ENCODE peak calls at places on chromosomes 16 and 17, in five cellular contexts. N, J, O, S and U are unnamed samples.
A peak's percentile ranks its signal among the peaks of the same experiment; 100 is the strongest.

GRCh38 chr16:89364603-89365002 is 125.8 kb downstream of the ANKRD11 start:
- DNase-seq in N (no peak), J (no peak), O (no peak), S (peak; percentile 65), U (no peak)

GRCh38 chr17:7549401-7550055 is 670 bp downstream of the TNFSF12 start:
- DNase-seq in N (no peak), J (no peak), O (no peak), S (no peak), U (no peak)

GRCh38 chr16:90057738-90058173 is 19.4 kb downstream of the PRDM7 start:
- DNase-seq in N (no peak), J (no peak), O (no peak), S (no peak), U (no peak)

GRCh38 chr17:14143678-14144077 is 74.4 kb downstream of the COX10 start:
- DNase-seq in N (no peak), J (no peak), O (no peak), S (no peak), U (no peak)

GRCh38 chr16:54403580-54403979 is 117.0 kb upstream of the IRX3 start:
- DNase-seq in N (no peak), J (no peak), O (no peak), S (no peak), U (no peak)

GRCh38 chr17:41967141-41967920 is 736 bp downstream of the CNP start:
- DNase-seq in N (peak; percentile 48), J (no peak), O (no peak), S (no peak), U (no peak)

GRCh38 chr16:53529529-53529928 is 26.5 kb upstream of the AKTIP start:
- DNase-seq in N (no peak), J (no peak), O (no peak), S (no peak), U (no peak)

GRCh38 chr17:58680038-58680369 is 11.8 kb downstream of the TEX14 start:
- DNase-seq in N (no peak), J (no peak), O (no peak), S (no peak), U (no peak)

GRCh38 chr17:32656851-32657250 is 170.1 kb downstream of the CDK5R1 start:
- DNase-seq in N (no peak), J (no peak), O (no peak), S (no peak), U (no peak)

GRCh38 chr17:74555427-74555826 is 9.5 kb upstream of the CD300C start:
- DNase-seq in N (no peak), J (no peak), O (no peak), S (no peak), U (no peak)

GRCh38 chr17:48678141-48678971 is 44.0 kb downstream of the PRAC1 start:
- DNase-seq in N (peak; percentile 69), J (no peak), O (peak; percentile 66), S (peak; percentile 79), U (peak; percentile 76)

GRCh38 chr17:40035162-40035559 is 19.0 kb downstream of the MED24 start:
- DNase-seq in N (no peak), J (no peak), O (no peak), S (no peak), U (no peak)

GRCh38 chr17:38705803-38706624 is 941 bp downstream of the MLLT6 start:
- DNase-seq in N (peak; percentile 67), J (no peak), O (peak; percentile 87), S (peak; percentile 49), U (peak; percentile 57)

GRCh38 chr16:4465977-4466779 is 8.2 kb downstream of the NMRAL1 start:
- DNase-seq in N (no peak), J (no peak), O (no peak), S (no peak), U (no peak)

GRCh38 chr16:59591480-59591879 is 857.4 kb upstream of the GOT2 start:
- DNase-seq in N (no peak), J (no peak), O (no peak), S (no peak), U (peak; percentile 14)

GRCh38 chr17:660453-660852 is 54.2 kb downstream of the VPS53 start:
- DNase-seq in N (no peak), J (no peak), O (no peak), S (no peak), U (no peak)

GRCh38 chr16:56534847-56535383 is 15.1 kb upstream of the BBS2 start:
- DNase-seq in N (no peak), J (no peak), O (no peak), S (no peak), U (no peak)

GRCh38 chr17:8997994-8998628 is 23.2 kb upstream of the NTN1 start:
- DNase-seq in N (peak; percentile 44), J (no peak), O (peak; percentile 73), S (no peak), U (peak; percentile 59)

GRCh38 chr16:65704866-65705265 is 583.0 kb upstream of the CDH11 start:
- DNase-seq in N (no peak), J (no peak), O (no peak), S (no peak), U (no peak)

GRCh38 chr16:24689128-24689527 is 40.3 kb upstream of the TNRC6A start:
- DNase-seq in N (no peak), J (no peak), O (peak; percentile 41), S (no peak), U (peak; percentile 45)

GRCh38 chr17:81025756-81026155 is 9.2 kb upstream of the BAIAP2 start:
- DNase-seq in N (no peak), J (no peak), O (no peak), S (no peak), U (no peak)

GRCh38 chr17:8175795-8176196 is 384 bp downstream of the TMEM107 start:
- DNase-seq in N (no peak), J (no peak), O (peak; percentile 70), S (no peak), U (no peak)

GRCh38 chr16:34758835-34759234 is 1299.4 kb downstream of the TP53TG3F start:
- DNase-seq in N (no peak), J (no peak), O (no peak), S (no peak), U (no peak)
- H3K9me3 ChIP-seq in N (no peaks in the 10 kb centered on the region), J (peaks cover 92% of the 10 kb centered on the region), O (peaks cover 2% of the 10 kb centered on the region), S (no peaks in the 10 kb centered on the region), U (no peaks in the 10 kb centered on the region)

DNA sequence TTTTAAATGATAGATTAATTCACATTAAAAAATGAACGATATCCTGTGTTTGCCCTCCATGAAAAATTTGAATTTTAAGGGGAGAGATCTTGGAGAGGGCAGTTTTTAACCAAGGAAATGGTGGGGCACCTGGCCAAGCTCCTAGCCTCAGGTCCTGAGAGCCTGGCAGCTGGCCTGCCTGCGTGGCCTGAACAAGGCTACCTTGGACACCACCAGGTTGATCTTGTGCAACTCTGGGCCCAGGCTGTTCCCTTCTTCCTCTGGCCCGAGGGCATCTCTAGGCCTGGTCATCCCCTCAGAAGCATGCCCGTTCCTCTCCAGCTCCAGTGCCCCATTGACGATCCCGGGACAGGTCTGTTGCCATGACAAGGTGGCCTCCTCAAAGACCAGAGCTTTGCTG is 33.4 kb upstream of the LONP2 start:
- DNase-seq in N (no peak), J (no peak), O (peak; percentile 32), S (peak; percentile 8), U (no peak)
- H3K4me3 ChIP-seq in N (no peak overlapping the region), J (no peak overlapping the region), O (no peak overlapping the region), S (no peak overlapping the region), U (no peak overlapping the region)

DNA sequence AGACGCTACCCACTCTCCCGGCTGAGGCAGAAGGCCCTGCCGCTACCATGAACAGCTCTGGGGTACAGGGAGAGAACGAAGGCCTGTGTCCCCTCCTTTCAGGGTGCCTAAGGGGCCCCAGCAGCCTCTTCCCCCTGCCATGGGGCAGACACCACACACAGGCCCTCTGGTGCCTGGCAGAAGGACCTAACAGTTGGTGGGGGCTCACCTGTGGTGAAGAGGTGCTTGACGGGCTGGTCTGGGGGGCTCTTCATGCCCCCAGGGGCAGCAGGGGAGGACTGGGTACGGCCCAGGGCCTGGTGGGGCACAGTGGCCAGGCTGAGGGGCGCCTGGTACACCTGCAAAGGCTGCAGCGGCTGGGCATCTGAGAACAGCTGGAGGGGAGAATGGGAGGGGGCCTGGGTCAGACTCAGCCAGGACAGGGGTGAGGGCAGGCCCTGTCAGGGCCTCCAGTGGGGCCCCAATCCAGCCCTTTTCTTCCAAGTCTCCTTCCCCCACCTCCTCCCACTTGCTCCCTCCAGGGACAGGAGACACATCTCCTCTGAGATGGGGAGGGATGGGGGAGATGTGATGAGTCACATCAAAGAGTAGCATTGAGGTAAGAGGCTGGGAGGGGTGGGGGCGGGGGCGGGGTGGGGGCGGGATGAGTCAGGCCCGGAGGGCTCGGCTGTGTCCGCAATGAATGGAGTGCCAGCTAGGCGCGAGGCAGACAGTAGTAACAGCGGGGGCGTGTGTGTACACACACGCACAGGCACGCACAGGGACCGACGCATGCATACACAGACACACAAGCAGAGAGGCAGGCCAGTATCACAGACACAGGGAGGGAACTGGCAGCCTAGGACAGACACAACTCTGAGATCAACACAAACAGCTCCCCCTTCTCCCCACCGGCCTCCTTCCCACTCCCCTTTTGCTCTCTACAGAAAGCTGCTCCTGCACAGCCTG is 16.1 kb downstream of the G6PC3 start:
- DNase-seq in N (peak; percentile 57), J (no peak), O (no peak), S (no peak), U (peak; percentile 95)
- H3K36me3 ChIP-seq in N (peaks cover 86% of the 10 kb centered on the region), J (peaks cover 100% of the 10 kb centered on the region), O (peaks cover 88% of the 10 kb centered on the region), S (peaks cover 7% of the 10 kb centered on the region), U (peaks cover 31% of the 10 kb centered on the region)

GRCh38 chr16:67663877-67664222 is 2.7 kb downstream of the ENKD1 start:
- DNase-seq in N (no peak), J (no peak), O (peak; percentile 63), S (no peak), U (no peak)

GRCh38 chr16:67664258-67664657 is 2.3 kb downstream of the ENKD1 start:
- DNase-seq in N (no peak), J (no peak), O (no peak), S (no peak), U (no peak)

GRCh38 chr16:67662653-67663010 is 1.9 kb downstream of the PARD6A start:
- DNase-seq in N (no peak), J (no peak), O (no peak), S (no peak), U (no peak)

GRCh38 chr16:67661864-67662652 is 1.3 kb downstream of the PARD6A start:
- DNase-seq in N (no peak), J (no peak), O (peak; percentile 67), S (no peak), U (no peak)

GRCh38 chr16:67663151-67663876 is 2.6 kb downstream of the PARD6A start:
- DNase-seq in N (no peak), J (no peak), O (peak; percentile 64), S (no peak), U (no peak)
- H3K9me3 ChIP-seq in N (no peaks in the 10 kb centered on the region), J (no peaks in the 10 kb centered on the region), O (no peaks in the 10 kb centered on the region), S (no peaks in the 10 kb centered on the region), U (no peaks in the 10 kb centered on the region)

GRCh38 chr17:82334622-82335394 is 1.2 kb upstream of the SECTM1 start:
- DNase-seq in N (no peak), J (no peak), O (no peak), S (peak; percentile 32), U (no peak)
- H3K4me3 ChIP-seq in N (peak overlapping the region; percentile 18), J (peak overlapping the region; percentile 54), O (peak overlapping the region; percentile 51), S (peak overlapping the region; percentile 8), U (peak overlapping the region; percentile 34)

GRCh38 chr17:62572488-62573469 is 54.7 kb upstream of the MRC2 start:
- DNase-seq in N (no peak), J (no peak), O (no peak), S (no peak), U (no peak)

GRCh38 chr17:62576382-62576781 is 51.1 kb upstream of the MRC2 start:
- DNase-seq in N (no peak), J (no peak), O (no peak), S (no peak), U (no peak)

GRCh38 chr17:62578757-62579487 is 48.5 kb upstream of the MRC2 start:
- DNase-seq in N (no peak), J (no peak), O (no peak), S (no peak), U (no peak)

GRCh38 chr17:62573480-62574117 is 53.9 kb upstream of the MRC2 start:
- DNase-seq in N (no peak), J (no peak), O (no peak), S (no peak), U (no peak)
- H3K36me3 ChIP-seq in N (peaks cover 33% of the 10 kb centered on the region), J (peaks cover 96% of the 10 kb centered on the region), O (peaks cover 27% of the 10 kb centered on the region), S (no peaks in the 10 kb centered on the region), U (peaks cover 58% of the 10 kb centered on the region)